ENCODE peak calls at places on chromosomes 5 and 9, in five cellular contexts. G is GM23338, L is cardiac septum, R is GM23248, Y is globus pallidus. A is an unnamed sample.

GRCh38 chr9:116157436-116158138 is 4.0 kb downstream of the PAPPA start:
- DNase-seq in G (peak; percentile 59), L (no peak), R (peak; percentile 72), Y (no peak), A (no peak)

GRCh38 chr5:61010759-61011460 is 65.9 kb downstream of the NDUFAF2 start:
- DNase-seq in R (peak; percentile 28), Y (no peak), L (no peak), G (peak; percentile 81), A (no peak)

GRCh38 chr5:106397700-106398099 is 1273.0 kb downstream of the EFNA5 start:
- DNase-seq in R (peak; percentile 88), Y (no peak), L (no peak), G (no peak), A (no peak)

GRCh38 chr5:136032564-136032963 is 3.8 kb downstream of the TGFBI start:
- DNase-seq in R (peak; percentile 92), G (no peak), Y (no peak), L (no peak), A (no peak)

GRCh38 chr5:32710859-32711692 is at the start of gene NPR3:
- DNase-seq in Y (no peak), G (peak; percentile 27), R (peak; percentile 89), L (peak; percentile 70), A (no peak)

GRCh38 chr9:969310-969692 is 7.2 kb upstream of the DMRT3 start:
- DNase-seq in L (no peak), Y (no peak), G (peak; percentile 26), R (no peak), A (no peak)

GRCh38 chr9:113501129-113501686 is 37.7 kb downstream of the RGS3 start:
- DNase-seq in R (no peak), L (no peak), Y (no peak), G (peak; percentile 89), A (no peak)

GRCh38 chr5:160749682-160750081 is 102.3 kb downstream of the ATP10B start:
- DNase-seq in Y (no peak), L (no peak), G (no peak), R (no peak), A (no peak)

GRCh38 chr9:127158995-127159801 is 36.8 kb upstream of the ANGPTL2 start:
- DNase-seq in L (peak; percentile 41), R (peak; percentile 96), Y (peak; percentile 81), G (peak; percentile 70), A (no peak)

GRCh38 chr9:61670616-61671015 is 480.8 kb downstream of the SPATA31A7 start:
- DNase-seq in R (no peak), G (no peak), L (peak; percentile 55), Y (no peak), A (peak; percentile 8)

GRCh38 chr9:122453677-122454135 is 24.0 kb downstream of the OR1J1 start:
- DNase-seq in R (peak; percentile 63), Y (no peak), G (peak; percentile 7), L (no peak), A (no peak)

GRCh38 chr9:33106827-33107621 is 30.6 kb upstream of the SMU1 start:
- DNase-seq in G (peak; percentile 46), R (peak; percentile 86), Y (no peak), L (peak; percentile 85), A (no peak)

GRCh38 chr5:132416306-132417009 is 46.9 kb downstream of the SLC22A5 start:
- DNase-seq in R (no peak), G (no peak), Y (no peak), L (no peak), A (no peak)

A was measured in activated CD8-positive, alpha-beta memory T cell treated with anti-CD3 and anti-CD28 coated beads, Interleukin-2, amount 50 U/mL, for 4 hours.